ENCODE peak calls at places on chromosomes 1 and 21, in nine cellular contexts. X, B, C, T, S, M, W, I and A are unnamed samples. For H3K27me3, the result is how much of the 10 kb centered on the place peaks cover.

GRCh38 chr1:150477733-150478132 is 9.5 kb upstream of the TARS2 start:
- DNase-seq in X (peak), B (peak), C (no peak), W (no peak), M (no peak), I (no peak), T (no peak), S (no peak), A (no peak)

GRCh38 chr1:165235777-165236285 is 120.7 kb downstream of the LMX1A start:
- DNase-seq in C (no peak), S (no peak), M (no peak), I (no peak), W (no peak), T (no peak), B (peak), X (no peak), A (no peak)

GRCh38 chr1:218711021-218711420 is 365.9 kb downstream of the TGFB2 start:
- DNase-seq in X (no peak), I (no peak), S (no peak), B (no peak), M (no peak), C (no peak), T (no peak), W (no peak), A (no peak)

GRCh38 chr1:108016451-108016920 is 51.5 kb upstream of the VAV3 start:
- DNase-seq in B (peak), T (no peak), X (peak), M (no peak), W (peak), I (no peak), S (no peak), C (no peak), A (no peak)

GRCh38 chr1:204478166-204478899 is 16.3 kb downstream of the PIK3C2B start:
- DNase-seq in C (no peak), M (no peak), X (no peak), S (no peak), W (no peak), B (no peak), T (no peak), I (no peak), A (no peak)

GRCh38 chr1:231584117-231584516 is 42.5 kb upstream of the DISC1 start:
- DNase-seq in B (peak), W (no peak), T (no peak), M (no peak), S (no peak), X (peak), I (no peak), C (no peak), A (no peak)

GRCh38 chr21:21096956-21097355 is 98.7 kb downstream of the NCAM2 start:
- DNase-seq in B (no peak), M (no peak), T (no peak), W (no peak), X (no peak), I (no peak), S (no peak), C (no peak), A (no peak)

GRCh38 chr1:85406887-85407593 is 57.9 kb downstream of the DDAH1 start:
- DNase-seq in I (peak), B (peak), S (peak), T (peak), X (peak), M (no peak), W (peak), C (no peak), A (no peak)

GRCh38 chr1:29457496-29458368 is 221.4 kb downstream of the PTPRU start:
- DNase-seq in S (peak), W (no peak), T (no peak), B (no peak), C (no peak), X (no peak), M (no peak), I (no peak), A (no peak)

GRCh38 chr1:55235722-55236121 is 20.6 kb upstream of the USP24 start:
- DNase-seq in C (no peak), W (no peak), S (no peak), T (no peak), X (peak), M (no peak), I (no peak), B (no peak), A (no peak)

GRCh38 chr1:118486213-118486612 is 301.2 kb upstream of the SPAG17 start:
- DNase-seq in S (no peak), T (no peak), C (no peak), W (peak), X (no peak), I (no peak), B (no peak), M (no peak), A (no peak)

GRCh38 chr1:30677471-30677870 is 45.9 kb downstream of the MATN1 start:
- DNase-seq in I (peak), S (no peak), X (no peak), B (no peak), M (no peak), C (no peak), T (no peak), W (no peak), A (no peak)

GRCh38 chr1:227947425-227947677 is 381 bp downstream of the WNT9A start:
- DNase-seq in T (no peak), X (no peak), S (no peak), I (peak), C (no peak), W (no peak), M (no peak), B (no peak), A (no peak)

GRCh38 chr1:47214554-47214953 is 17.5 kb downstream of the TAL1 start:
- DNase-seq in S (no peak), X (no peak), B (no peak), M (no peak), I (no peak), C (no peak), T (no peak), W (no peak), A (no peak)

GRCh38 chr21:10272216-10272615 is 249.2 kb upstream of the TPTE start:
- DNase-seq in C (no peak), W (no peak), X (peak), S (no peak), M (no peak), I (no peak), B (no peak), T (no peak), A (no peak)

GRCh38 chr1:116855788-116856187 is 53.9 kb upstream of the PTGFRN start:
- DNase-seq in M (no peak), I (no peak), W (peak), X (no peak), S (no peak), C (no peak), B (no peak), T (no peak), A (no peak)

GRCh38 chr1:41677586-41677985 is 193.1 kb upstream of the EDN2 start:
- DNase-seq in X (no peak), S (no peak), W (no peak), I (no peak), B (no peak), C (no peak), T (no peak), M (no peak), A (no peak)
- H3K27ac ChIP-seq in X (no peak), S (no peak), W (peak), I (no peak), B (no peak), C (no peak), T (no peak), M (no peak), A (peak)

DNA sequence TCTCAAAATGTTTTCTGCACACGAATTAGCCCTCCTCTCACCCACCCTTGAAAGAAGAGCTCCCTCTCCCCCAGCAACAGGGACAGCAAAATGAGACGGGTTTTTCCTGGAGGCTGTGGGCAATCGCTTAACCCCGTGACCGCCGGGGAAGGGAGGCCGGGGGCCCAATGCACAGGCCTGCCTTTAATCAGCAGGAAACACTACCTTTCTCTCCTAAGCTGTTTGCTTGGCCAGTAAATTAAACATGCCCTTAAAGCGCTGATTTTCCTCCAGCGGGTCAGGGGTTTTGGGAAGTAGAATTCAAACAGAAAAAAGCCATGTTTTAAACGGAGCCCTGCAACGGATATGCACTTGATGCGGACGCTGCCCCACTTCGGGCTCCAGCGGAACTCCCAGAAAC is 114.4 kb downstream of the PRDM16 start:
- DNase-seq in W (no peak), S (no peak), C (no peak), X (no peak), I (no peak), T (no peak), M (no peak), B (no peak), A (no peak)
- H3K27me3 ChIP-seq in W (under half), S (under half), C (under half), X (under half), I (under half), T (under half), M (under half), B (under half), A (under half)

DNA sequence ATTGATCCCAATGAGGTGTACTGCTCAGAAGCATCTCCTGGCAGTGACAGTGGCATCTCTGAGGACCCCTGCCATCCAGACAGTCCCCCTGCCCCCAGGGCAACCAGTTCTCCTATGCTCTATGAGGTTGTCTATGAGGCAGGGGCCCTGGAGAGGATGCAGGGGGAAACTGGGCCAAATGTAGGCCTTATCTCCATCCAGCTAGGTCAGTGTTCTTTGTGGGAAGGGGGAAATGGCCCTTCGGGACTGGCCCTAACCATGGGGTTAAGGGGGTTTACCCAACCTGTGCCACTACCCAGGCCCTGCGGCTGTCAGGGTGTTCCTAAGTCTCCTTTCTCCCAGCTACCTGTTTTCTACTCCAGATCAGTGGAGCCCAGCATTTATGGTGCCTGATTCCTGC is 1.3 kb downstream of the CREB3L4 start:
- DNase-seq in X (no peak), S (no peak), M (no peak), W (no peak), C (no peak), I (no peak), T (no peak), B (no peak), A (no peak)
- H3K27ac ChIP-seq in X (no peak), S (no peak), M (peak), W (no peak), C (peak), I (no peak), T (peak), B (peak), A (no peak)

DNA sequence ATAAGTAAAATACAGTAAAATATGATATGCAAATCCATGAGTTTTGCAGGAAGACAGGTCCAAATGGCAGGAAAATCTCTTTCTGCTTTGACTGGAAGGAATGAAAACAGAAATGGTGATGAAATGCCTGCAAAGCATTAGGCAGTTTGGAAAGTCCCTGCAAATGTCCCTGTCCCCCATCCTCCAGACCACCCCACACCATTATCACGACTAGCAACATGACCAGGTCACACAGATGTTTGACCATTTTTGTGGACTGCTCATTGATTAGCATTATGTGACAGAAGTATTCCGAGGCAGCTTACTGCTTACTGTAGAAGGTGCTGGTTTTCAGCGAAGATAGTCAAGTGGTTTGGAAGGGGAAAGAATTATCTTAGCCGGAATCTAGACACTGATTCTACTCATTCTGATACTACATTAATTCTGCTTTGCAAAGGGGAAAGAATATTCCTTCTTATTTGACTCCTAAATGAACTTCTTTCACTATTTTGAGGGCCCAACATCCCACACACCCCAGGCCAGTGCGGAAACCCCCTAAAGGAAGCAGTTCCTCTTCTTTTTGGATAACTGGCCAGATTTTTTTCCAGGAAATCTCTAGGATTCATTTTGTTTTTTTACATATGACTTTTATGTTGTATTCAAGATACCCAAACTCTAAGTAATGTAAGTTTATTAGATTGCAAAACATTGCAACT is 9.5 kb upstream of the CR2 start:
- DNase-seq in M (no peak), X (no peak), I (no peak), C (no peak), S (no peak), T (no peak), W (no peak), B (no peak), A (no peak)
- H3K27me3 ChIP-seq in M (under half), X (under half), I (under half), C (under half), S (under half), T (under half), W (under half), B (under half), A (under half)